ENCODE peak calls at places on chromosomes 13 and 19, in seven cellular contexts. Q, O, Z, K, B, F and H are unnamed samples.

GRCh38 chr13:27450921-27451461 is 627 bp upstream of the MTIF3 start:
- DNase-seq in Q (peak), O (peak), Z (no peak), K (no peak), B (peak), F (peak), H (peak)

GRCh38 chr13:51027644-51028043 is 83.4 kb downstream of the C13orf42 start:
- DNase-seq in Q (no peak), O (no peak), Z (no peak), K (no peak), B (no peak), F (no peak), H (no peak)

GRCh38 chr13:32938907-32939306 is 77.3 kb upstream of the KL start:
- DNase-seq in Q (peak), O (no peak), Z (no peak), K (no peak), B (no peak), F (peak), H (peak)

GRCh38 chr13:91078093-91078679 is 269.3 kb upstream of the MIR17HG start:
- DNase-seq in Q (no peak), O (no peak), Z (no peak), K (no peak), B (no peak), F (no peak), H (peak)

GRCh38 chr19:12664406-12665280 is 1.9 kb downstream of the MAN2B1 start:
- DNase-seq in Q (no peak), O (no peak), Z (peak), K (no peak), B (peak), F (no peak), H (no peak)

GRCh38 chr13:43767351-43767901 is 19.3 kb downstream of the ENOX1 start:
- DNase-seq in Q (no peak), O (no peak), Z (no peak), K (no peak), B (no peak), F (no peak), H (no peak)

GRCh38 chr13:72166102-72166660 is 299.2 kb upstream of the DACH1 start:
- DNase-seq in Q (no peak), O (no peak), Z (no peak), K (no peak), B (no peak), F (no peak), H (no peak)

GRCh38 chr13:110499621-110500281 is 61.8 kb downstream of the RAB20 start:
- DNase-seq in Q (no peak), O (no peak), Z (no peak), K (no peak), B (no peak), F (peak), H (no peak)

GRCh38 chr13:27264181-27264580 is 6.4 kb upstream of the RASL11A start:
- DNase-seq in Q (peak), O (peak), Z (peak), K (no peak), B (no peak), F (no peak), H (no peak)

GRCh38 chr13:27919299-27919933 is 384 bp upstream of the PDX1 start:
- DNase-seq in Q (no peak), O (no peak), Z (no peak), K (no peak), B (no peak), F (peak), H (no peak)

GRCh38 chr13:110244926-110245325 is 62.0 kb downstream of the COL4A1 start:
- DNase-seq in Q (no peak), O (no peak), Z (no peak), K (no peak), B (no peak), F (no peak), H (no peak)

GRCh38 chr13:85603735-85604134 is 195.5 kb downstream of the SLITRK6 start:
- DNase-seq in Q (no peak), O (no peak), Z (no peak), K (no peak), B (no peak), F (no peak), H (no peak)

GRCh38 chr19:30148039-30148438 is 206.0 kb downstream of the URI1 start:
- DNase-seq in Q (no peak), O (no peak), Z (no peak), K (no peak), B (no peak), F (peak), H (no peak)

GRCh38 chr19:4914736-4915501 is 5.6 kb downstream of the UHRF1 start:
- DNase-seq in Q (peak), O (no peak), Z (peak), K (no peak), B (peak), F (peak), H (peak)

GRCh38 chr19:3981736-3982681 is 3.3 kb downstream of the EEF2 start:
- DNase-seq in Q (no peak), O (no peak), Z (no peak), K (no peak), B (peak), F (no peak), H (no peak)

GRCh38 chr19:9848060-9848459 is 12.9 kb downstream of the PIN1 start:
- DNase-seq in Q (no peak), O (no peak), Z (peak), K (no peak), B (no peak), F (no peak), H (no peak)

GRCh38 chr13:102879793-102880499 is 34.1 kb downstream of the ERCC5 start:
- DNase-seq in Q (no peak), O (no peak), Z (no peak), K (no peak), B (no peak), F (no peak), H (no peak)

GRCh38 chr19:32599736-32600157 is 18.8 kb downstream of the PDCD5 start:
- DNase-seq in Q (peak), O (no peak), Z (peak), K (no peak), B (no peak), F (peak), H (peak)

GRCh38 chr19:55676384-55676783 is 1.4 kb downstream of the EPN1 start:
- DNase-seq in Q (no peak), O (peak), Z (no peak), K (no peak), B (no peak), F (no peak), H (no peak)

GRCh38 chr13:110388141-110388943 is 81.3 kb downstream of the COL4A2 start:
- DNase-seq in Q (peak), O (no peak), Z (no peak), K (peak), B (no peak), F (no peak), H (peak)

GRCh38 chr13:49571299-49572240 is 13.8 kb downstream of the RCBTB1 start:
- DNase-seq in Q (no peak), O (no peak), Z (no peak), K (no peak), B (no peak), F (no peak), H (no peak)

GRCh38 chr19:1360818-1361461 is 22.8 kb upstream of the NDUFS7 start:
- DNase-seq in Q (peak), O (peak), Z (no peak), K (no peak), B (no peak), F (no peak), H (peak)

GRCh38 chr19:38172001-38172400 is 52.0 kb downstream of the DPF1 start:
- DNase-seq in Q (no peak), O (peak), Z (no peak), K (no peak), B (no peak), F (no peak), H (no peak)

GRCh38 chr13:21997726-21998125 is 326.9 kb downstream of the FGF9 start:
- DNase-seq in Q (no peak), O (no peak), Z (no peak), K (no peak), B (no peak), F (no peak), H (no peak)

GRCh38 chr13:28685114-28685513 is 26.2 kb downstream of the POMP start:
- DNase-seq in Q (no peak), O (no peak), Z (no peak), K (no peak), B (no peak), F (no peak), H (no peak)

GRCh38 chr19:35031072-35031881 is 1.0 kb downstream of the SCN1B start:
- DNase-seq in Q (no peak), O (no peak), Z (no peak), K (no peak), B (no peak), F (no peak), H (no peak)

GRCh38 chr13:45398862-45399261 is 19.3 kb downstream of the SLC25A30 start:
- DNase-seq in Q (no peak), O (no peak), Z (peak), K (no peak), B (no peak), F (no peak), H (no peak)

GRCh38 chr19:34475026-34475974 is 6.3 kb upstream of the WTIP start:
- DNase-seq in Q (peak), O (no peak), Z (peak), K (no peak), B (no peak), F (peak), H (peak)

GRCh38 chr13:107348471-107348870 is 780.5 kb upstream of the ARGLU1 start:
- DNase-seq in Q (no peak), O (no peak), Z (no peak), K (no peak), B (no peak), F (no peak), H (peak)

GRCh38 chr13:50198508-50198907 is 183.3 kb downstream of the KCNRG start:
- DNase-seq in Q (peak), O (no peak), Z (no peak), K (no peak), B (no peak), F (peak), H (peak)

GRCh38 chr19:58056861-58057260 is 2.2 kb upstream of the ZNF135 start:
- DNase-seq in Q (no peak), O (no peak), Z (no peak), K (no peak), B (no peak), F (no peak), H (no peak)

GRCh38 chr19:58053480-58054156 is 5.5 kb upstream of the ZNF135 start:
- DNase-seq in Q (no peak), O (no peak), Z (no peak), K (no peak), B (no peak), F (no peak), H (no peak)

GRCh38 chr19:58056261-58056660 is 2.8 kb upstream of the ZNF135 start:
- DNase-seq in Q (no peak), O (no peak), Z (no peak), K (no peak), B (no peak), F (no peak), H (no peak)

GRCh38 chr19:58055483-58055874 is 3.6 kb upstream of the ZNF135 start:
- DNase-seq in Q (no peak), O (no peak), Z (no peak), K (no peak), B (no peak), F (no peak), H (no peak)

DNA sequence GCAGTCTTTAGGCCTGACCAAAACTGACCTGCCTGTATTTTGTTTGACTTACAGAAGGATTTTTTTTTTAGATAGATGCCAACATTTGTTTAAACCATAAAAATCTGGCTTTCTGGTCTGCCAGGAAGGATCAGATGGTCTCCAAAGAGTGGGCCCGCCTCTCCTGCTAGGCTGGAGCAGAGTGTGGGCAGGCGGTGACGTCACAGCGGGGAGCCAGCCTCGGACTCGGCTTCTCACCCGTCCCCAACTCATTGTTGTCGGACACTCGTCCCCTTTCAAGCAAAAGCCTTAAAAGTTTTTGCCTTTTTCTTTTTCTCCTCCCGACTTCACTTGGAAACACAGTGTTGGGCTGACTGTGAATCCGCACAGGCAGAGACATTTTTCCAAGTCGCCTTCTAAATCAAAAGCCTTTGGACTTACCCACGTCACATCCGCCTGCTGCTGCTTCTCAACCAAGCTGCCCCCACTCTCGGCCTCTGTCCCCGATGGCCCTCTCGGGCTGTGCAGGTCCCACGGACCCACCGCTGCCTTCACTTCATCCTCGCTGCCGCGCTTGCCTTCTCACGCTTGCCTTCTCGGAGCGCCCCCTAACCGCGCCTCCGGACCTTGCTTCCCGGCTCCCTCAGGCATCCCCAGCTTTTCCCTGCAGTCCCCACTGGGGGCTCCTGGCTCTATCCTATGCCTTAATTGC is 4.1 kb upstream of the ZNF135 start:
- DNase-seq in Q (peak), O (peak), Z (no peak), K (no peak), B (no peak), F (no peak), H (no peak)
- TF ChIP-seq CTCF in Q (peak), O (peak), Z (no peak), K (no peak), B (no peak), F (no peak), H (no peak)

GRCh38 chr19:2944775-2945574 is at the start of gene ZNF77:
- DNase-seq in Q (peak), O (peak), Z (peak), K (peak), B (peak), F (peak), H (peak)
- TF ChIP-seq CTCF in Q (peak), O (peak), Z (no peak), K (no peak), B (no peak), F (no peak), H (no peak)

GRCh38 chr13:73231456-73231855 is 172.7 kb downstream of the KLF5 start:
- DNase-seq in Q (no peak), O (no peak), Z (no peak), K (no peak), B (no peak), F (no peak), H (no peak)

GRCh38 chr13:73230714-73231113 is 171.9 kb downstream of the KLF5 start:
- DNase-seq in Q (no peak), O (no peak), Z (peak), K (no peak), B (no peak), F (no peak), H (peak)

GRCh38 chr13:73224708-73225107 is 165.9 kb downstream of the KLF5 start:
- DNase-seq in Q (no peak), O (no peak), Z (no peak), K (no peak), B (no peak), F (no peak), H (peak)

GRCh38 chr13:73225983-73226382 is 167.2 kb downstream of the KLF5 start:
- DNase-seq in Q (no peak), O (no peak), Z (no peak), K (no peak), B (no peak), F (no peak), H (no peak)

GRCh38 chr13:73228546-73228945 is 169.7 kb downstream of the KLF5 start:
- DNase-seq in Q (no peak), O (no peak), Z (peak), K (no peak), B (no peak), F (no peak), H (peak)
- TF ChIP-seq CTCF in Q (peak), O (no peak), Z (no peak), K (no peak), B (no peak), F (no peak), H (peak)

DNA sequence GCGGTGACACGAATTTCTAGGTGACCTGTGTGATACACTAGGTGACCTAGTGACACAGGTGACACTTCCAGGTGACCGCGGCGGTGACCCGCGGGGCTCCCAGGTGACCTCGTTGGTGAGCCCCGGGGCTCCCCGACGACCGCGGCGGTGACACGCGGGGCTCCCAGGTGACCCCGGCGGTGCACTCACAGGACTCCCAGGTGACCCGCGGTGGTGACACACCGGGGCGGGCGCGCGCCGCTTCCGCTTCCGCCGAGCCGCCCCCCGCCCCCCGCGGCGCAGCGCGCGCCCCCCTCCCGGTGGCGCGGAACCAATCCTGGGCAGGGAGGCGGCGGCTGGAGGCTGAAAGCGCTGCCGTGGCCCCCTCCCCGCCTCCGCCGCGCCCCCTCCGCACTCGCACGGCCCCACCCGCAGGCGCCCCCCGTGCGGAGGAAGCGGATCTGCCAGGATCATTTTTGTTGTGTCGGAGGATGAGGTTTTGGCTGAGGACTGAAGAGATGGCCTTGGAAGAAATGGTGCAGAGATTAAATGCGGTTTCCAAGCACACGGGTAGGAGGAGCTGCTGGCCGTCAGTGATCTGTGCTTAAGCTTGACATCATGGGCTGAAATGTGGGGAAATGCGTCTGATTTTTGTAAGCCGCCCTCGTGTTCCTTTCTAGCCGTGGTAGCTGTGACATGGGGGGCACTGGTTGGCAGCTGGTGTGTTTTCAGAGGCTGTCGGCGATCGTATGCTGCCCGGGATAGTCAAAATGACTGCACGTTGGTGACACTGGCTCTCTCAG is at the start of gene MCF2L:
- DNase-seq in Q (no peak), O (peak), Z (peak), K (no peak), B (peak), F (no peak), H (no peak)
- TF ChIP-seq CTCF in Q (peak), O (peak), Z (no peak), K (no peak), B (peak), F (no peak), H (no peak)

GRCh38 chr13:25232937-25233515 is 54.3 kb downstream of the MTMR6 start:
- DNase-seq in Q (no peak), O (no peak), Z (no peak), K (no peak), B (no peak), F (peak), H (peak)
- TF ChIP-seq CTCF in Q (peak), O (peak), Z (peak), K (peak), B (peak), F (peak), H (peak)